ENCODE peak calls at places on chromosomes 2 and 18, in eight cellular contexts. P, B, V, L, I, S, R and E are unnamed samples.

GRCh38 chr2:222320441-222321395 is 21.9 kb upstream of the PAX3 start:
- DNase-seq in P (peak; percentile 40), V (no peak), S (no peak), R (no peak), I (no peak), L (no peak), B (peak; percentile 58), E (no peak)

GRCh38 chr18:49999128-49999527 is 185.8 kb upstream of the ACAA2 start:
- DNase-seq in B (no peak), V (no peak), S (no peak), L (no peak), R (no peak), P (no peak), I (no peak), E (no peak)

GRCh38 chr2:159094173-159094737 is 125.8 kb downstream of the TANC1 start:
- DNase-seq in I (no peak), S (no peak), V (no peak), B (no peak), R (no peak), L (no peak), P (no peak), E (no peak)

GRCh38 chr2:12052771-12053170 is 306.3 kb downstream of the LPIN1 start:
- DNase-seq in P (no peak), B (no peak), V (no peak), I (no peak), L (no peak), S (no peak), R (no peak), E (no peak)

GRCh38 chr2:88832256-88832991 is 141.0 kb downstream of the RPIA start:
- DNase-seq in V (no peak), S (no peak), B (no peak), P (peak; percentile 12), I (no peak), L (no peak), R (no peak), E (no peak)

GRCh38 chr2:7880561-7880960 is 801.3 kb upstream of the ID2 start:
- DNase-seq in I (no peak), B (no peak), P (no peak), L (no peak), R (no peak), S (no peak), V (no peak), E (no peak)

GRCh38 chr2:18049325-18049724 is 170.9 kb downstream of the KCNS3 start:
- DNase-seq in L (no peak), R (no peak), P (no peak), S (no peak), B (no peak), V (no peak), I (no peak), E (no peak)

GRCh38 chr18:49249523-49249922 is 210.9 kb downstream of the DYM start:
- DNase-seq in L (no peak), V (no peak), P (no peak), B (no peak), R (no peak), I (no peak), S (peak; percentile 74), E (no peak)

GRCh38 chr18:23894661-23895175 is 119.8 kb upstream of the TTC39C start:
- DNase-seq in L (no peak), R (no peak), P (no peak), B (no peak), S (no peak), I (no peak), V (no peak), E (no peak)

GRCh38 chr2:170218931-170219330 is 41.0 kb downstream of the MYO3B start:
- DNase-seq in L (no peak), B (no peak), S (no peak), V (no peak), P (no peak), I (no peak), R (no peak), E (no peak)

GRCh38 chr2:118856978-118857676 is 9.7 kb upstream of the EN1 start:
- DNase-seq in R (no peak), S (no peak), I (no peak), P (peak; percentile 48), V (no peak), B (peak; percentile 30), L (no peak), E (no peak)

GRCh38 chr2:205776139-205776538 is 93.8 kb downstream of the NRP2 start:
- DNase-seq in R (no peak), B (peak; percentile 61), S (peak; percentile 56), V (peak; percentile 56), L (peak; percentile 55), P (peak; percentile 95), I (peak; percentile 62), E (peak; percentile 2)

GRCh38 chr2:67237288-67237687 is 159.8 kb upstream of the ETAA1 start:
- DNase-seq in V (no peak), B (no peak), I (no peak), R (no peak), L (no peak), S (no peak), P (peak; percentile 21), E (no peak)

DNA sequence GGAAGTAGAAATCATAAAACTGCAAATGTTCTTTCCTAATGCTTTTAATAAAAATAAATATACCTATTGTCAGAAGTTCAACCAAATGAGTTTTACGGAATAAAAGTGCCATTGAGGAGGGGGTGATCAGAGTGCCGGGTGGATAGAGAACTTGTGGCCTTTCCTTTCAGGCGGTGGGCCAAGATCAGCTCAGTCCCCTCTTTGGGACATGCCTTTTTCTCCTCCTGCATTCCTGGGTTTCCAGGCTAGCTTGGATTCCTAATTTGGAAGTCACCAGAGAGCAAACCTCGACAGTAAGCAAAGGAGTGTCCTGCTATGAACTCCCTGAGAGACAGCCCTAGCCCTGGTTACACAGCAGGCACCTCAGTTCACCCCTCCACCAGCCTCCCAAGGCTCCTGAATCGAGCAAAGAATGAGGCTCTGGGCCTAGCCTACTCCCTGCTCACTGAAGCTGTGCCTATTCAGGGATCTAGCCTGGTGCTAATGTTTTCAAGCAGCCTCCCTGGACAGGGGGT is 66.8 kb upstream of the RMDN2 start:
- DNase-seq in L (no peak), P (no peak), V (no peak), B (no peak), S (no peak), R (no peak), I (no peak), E (no peak)
- TF ChIP-seq POLR2AphosphoS5 in L (no peak), P (no peak), V (no peak), B (no peak), S (no peak), R (no peak), I (no peak), E (no peak)

GRCh38 chr2:85156141-85156540 is 22.9 kb downstream of the TCF7L1 start:
- DNase-seq in L (no peak), R (no peak), I (no peak), B (no peak), S (no peak), P (no peak), V (no peak), E (no peak)
- TF ChIP-seq REST in L (no peak), R (no peak), I (no peak), B (no peak), S (no peak), P (no peak), V (no peak), E (no peak)

GRCh38 chr2:36456227-36456788 is 100.7 kb downstream of the CRIM1 start:
- DNase-seq in R (no peak), L (no peak), P (no peak), I (no peak), S (no peak), B (peak; percentile 14), V (no peak), E (no peak)
- TF ChIP-seq POLR2AphosphoS5 in R (no peak), L (no peak), P (no peak), I (no peak), S (no peak), B (peak; percentile 72), V (no peak), E (no peak)

GRCh38 chr2:241754042-241754441 is 19.6 kb downstream of the D2HGDH start:
- DNase-seq in P (no peak), B (no peak), V (no peak), S (no peak), R (no peak), I (no peak), L (no peak), E (no peak)
- TF ChIP-seq REST in P (no peak), B (no peak), V (no peak), S (no peak), R (no peak), I (no peak), L (no peak), E (no peak)

DNA sequence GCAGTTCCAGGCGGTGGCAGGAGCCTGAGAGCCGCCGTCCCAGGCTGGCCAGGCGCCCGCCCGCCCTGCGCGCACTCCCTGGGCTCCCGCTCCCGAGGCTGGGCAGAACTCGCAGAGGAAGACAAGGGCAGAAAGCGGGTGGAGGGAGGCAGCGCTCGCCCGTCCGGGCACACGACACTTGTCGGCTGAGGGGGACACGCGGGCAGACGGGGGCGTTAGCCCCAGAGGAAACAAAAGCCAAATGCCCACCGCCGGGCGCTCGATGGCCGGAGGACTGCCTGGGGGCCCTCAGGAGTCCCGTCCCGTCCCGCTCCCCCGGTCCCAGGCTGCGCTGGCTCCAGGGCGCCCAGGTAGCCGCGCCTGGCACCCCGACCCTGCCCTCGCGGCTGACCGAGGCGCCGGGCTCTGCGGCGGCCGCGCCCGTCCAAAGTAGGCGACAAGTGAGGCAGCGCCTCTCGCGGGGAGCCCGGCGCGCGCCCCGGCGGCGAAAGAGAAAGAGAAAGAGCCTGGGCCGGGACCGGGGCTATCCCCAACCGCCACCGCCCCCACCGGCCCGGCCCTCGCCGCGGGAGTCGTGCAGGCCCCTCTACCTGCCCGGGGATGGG is 491 bp downstream of the L3MBTL4 start:
- DNase-seq in R (no peak), S (no peak), V (no peak), I (peak; percentile 22), L (no peak), P (peak; percentile 71), B (peak; percentile 85), E (no peak)
- TF ChIP-seq POLR2AphosphoS5 in R (no peak), S (no peak), V (no peak), I (no peak), L (no peak), P (no peak), B (no peak), E (no peak)